ENCODE peak calls at places on chromosomes 16 and 17, in seven cellular contexts. One of them, this sample, is unnamed.

GRCh38 chr17:12290207-12290606 is 269.5 kb downstream of the MAP2K4 start:
- DNase-seq in trophoblast cell: no peak
- DNase-seq in H1: no peak
- DNase-seq in IMR-90: no peak
- DNase-seq in mesendoderm: no peak
- DNase-seq in H9: no peak
- DNase-seq in mesenchymal stem cell: no peak
- DNase-seq in this sample: no peak

GRCh38 chr16:12674096-12674495 is 129.6 kb downstream of the CPPED1 start:
- DNase-seq in mesenchymal stem cell: peak
- DNase-seq in mesendoderm: no peak
- DNase-seq in trophoblast cell: no peak
- DNase-seq in IMR-90: peak
- DNase-seq in H1: no peak
- DNase-seq in H9: no peak
- DNase-seq in this sample: no peak

GRCh38 chr17:41547378-41547841 is 19.3 kb upstream of the KRT19 start:
- DNase-seq in mesenchymal stem cell: no peak
- DNase-seq in trophoblast cell: no peak
- DNase-seq in IMR-90: no peak
- DNase-seq in H1: no peak
- DNase-seq in mesendoderm: no peak
- DNase-seq in H9: no peak
- DNase-seq in this sample: no peak

GRCh38 chr17:19706791-19707727 is 9.3 kb downstream of the SLC47A2 start:
- DNase-seq in H9: peak
- DNase-seq in trophoblast cell: no peak
- DNase-seq in IMR-90: no peak
- DNase-seq in H1: no peak
- DNase-seq in mesenchymal stem cell: no peak
- DNase-seq in mesendoderm: no peak
- DNase-seq in this sample: no peak

GRCh38 chr16:88528902-88529318 is 41.3 kb upstream of the ZC3H18 start:
- DNase-seq in trophoblast cell: no peak
- DNase-seq in H9: no peak
- DNase-seq in IMR-90: no peak
- DNase-seq in mesendoderm: no peak
- DNase-seq in mesenchymal stem cell: no peak
- DNase-seq in H1: no peak
- DNase-seq in this sample: no peak

GRCh38 chr16:27817038-27817437 is 246.5 kb downstream of the GSG1L start:
- DNase-seq in mesendoderm: no peak
- DNase-seq in IMR-90: no peak
- DNase-seq in mesenchymal stem cell: no peak
- DNase-seq in H1: no peak
- DNase-seq in trophoblast cell: no peak
- DNase-seq in H9: no peak
- DNase-seq in this sample: no peak

GRCh38 chr17:73131993-73132595 is 32.7 kb upstream of the SSTR2 start:
- DNase-seq in H9: no peak
- DNase-seq in H1: no peak
- DNase-seq in mesenchymal stem cell: no peak
- DNase-seq in trophoblast cell: no peak
- DNase-seq in IMR-90: no peak
- DNase-seq in mesendoderm: no peak
- DNase-seq in this sample: no peak

GRCh38 chr17:17822189-17822978 is 14.4 kb downstream of the SREBF1 start:
- DNase-seq in mesenchymal stem cell: peak
- DNase-seq in IMR-90: peak
- DNase-seq in H1: no peak
- DNase-seq in H9: no peak
- DNase-seq in trophoblast cell: no peak
- DNase-seq in mesendoderm: no peak
- DNase-seq in this sample: no peak

GRCh38 chr17:49755681-49756283 is 8.1 kb downstream of the FAM117A start:
- DNase-seq in H1: no peak
- DNase-seq in mesendoderm: no peak
- DNase-seq in IMR-90: no peak
- DNase-seq in trophoblast cell: no peak
- DNase-seq in mesenchymal stem cell: no peak
- DNase-seq in H9: no peak
- DNase-seq in this sample: no peak

GRCh38 chr16:495127-495748 is 32.3 kb upstream of the CAPN15 start:
- DNase-seq in mesenchymal stem cell: peak
- DNase-seq in H1: peak
- DNase-seq in mesendoderm: peak
- DNase-seq in trophoblast cell: peak
- DNase-seq in H9: peak
- DNase-seq in IMR-90: peak
- DNase-seq in this sample: no peak

GRCh38 chr17:70313450-70313849 is 144.1 kb downstream of the KCNJ2 start:
- DNase-seq in mesenchymal stem cell: no peak
- DNase-seq in mesendoderm: no peak
- DNase-seq in H1: no peak
- DNase-seq in IMR-90: peak
- DNase-seq in trophoblast cell: no peak
- DNase-seq in H9: no peak
- DNase-seq in this sample: no peak

GRCh38 chr16:74825941-74826340 is 51.3 kb upstream of the FA2H start:
- DNase-seq in H9: no peak
- DNase-seq in IMR-90: no peak
- DNase-seq in mesenchymal stem cell: no peak
- DNase-seq in H1: no peak
- DNase-seq in trophoblast cell: no peak
- DNase-seq in mesendoderm: no peak
- DNase-seq in this sample: no peak

GRCh38 chr17:50904522-50905459 is 38.6 kb upstream of the TOB1 start:
- DNase-seq in mesendoderm: no peak
- DNase-seq in mesenchymal stem cell: no peak
- DNase-seq in H9: no peak
- DNase-seq in trophoblast cell: no peak
- DNase-seq in IMR-90: no peak
- DNase-seq in H1: no peak
- DNase-seq in this sample: no peak

GRCh38 chr16:50438041-50438437 is 69.3 kb upstream of the BRD7 start:
- DNase-seq in mesendoderm: no peak
- DNase-seq in mesenchymal stem cell: no peak
- DNase-seq in trophoblast cell: no peak
- DNase-seq in IMR-90: no peak
- DNase-seq in H9: no peak
- DNase-seq in H1: no peak
- DNase-seq in this sample: no peak

GRCh38 chr16:68246671-68247070 is 1.5 kb downstream of the PLA2G15 start:
- DNase-seq in mesendoderm: no peak
- DNase-seq in H9: no peak
- DNase-seq in mesenchymal stem cell: no peak
- DNase-seq in H1: no peak
- DNase-seq in IMR-90: no peak
- DNase-seq in trophoblast cell: no peak
- DNase-seq in this sample: no peak

GRCh38 chr17:38569701-38570512 is 35.8 kb downstream of the SRCIN1 start:
- DNase-seq in H1: no peak
- DNase-seq in H9: no peak
- DNase-seq in mesendoderm: no peak
- DNase-seq in IMR-90: no peak
- DNase-seq in mesenchymal stem cell: no peak
- DNase-seq in trophoblast cell: no peak
- DNase-seq in this sample: no peak

GRCh38 chr16:89139907-89140361 is 31.6 kb upstream of the CDH15 start:
- DNase-seq in mesenchymal stem cell: no peak
- DNase-seq in H9: no peak
- DNase-seq in IMR-90: no peak
- DNase-seq in trophoblast cell: no peak
- DNase-seq in mesendoderm: no peak
- DNase-seq in H1: no peak
- DNase-seq in this sample: no peak

GRCh38 chr16:54340531-54340930 is 53.9 kb upstream of the IRX3 start:
- DNase-seq in IMR-90: no peak
- DNase-seq in H9: no peak
- DNase-seq in H1: no peak
- DNase-seq in trophoblast cell: no peak
- DNase-seq in mesenchymal stem cell: no peak
- DNase-seq in mesendoderm: no peak
- DNase-seq in this sample: no peak

GRCh38 chr17:37025847-37026533 is 77.2 kb downstream of the AATF start:
- DNase-seq in H9: no peak
- DNase-seq in IMR-90: no peak
- DNase-seq in H1: no peak
- DNase-seq in mesenchymal stem cell: no peak
- DNase-seq in mesendoderm: no peak
- DNase-seq in trophoblast cell: no peak
- DNase-seq in this sample: no peak

GRCh38 chr16:15879255-15879804 is 9.1 kb downstream of the CEP20 start:
- DNase-seq in mesendoderm: no peak
- DNase-seq in H9: no peak
- DNase-seq in trophoblast cell: no peak
- DNase-seq in mesenchymal stem cell: peak
- DNase-seq in H1: no peak
- DNase-seq in IMR-90: peak
- DNase-seq in this sample: no peak

GRCh38 chr16:66551362-66551761 is 1.0 kb upstream of the CKLF start:
- DNase-seq in trophoblast cell: no peak
- DNase-seq in IMR-90: peak
- DNase-seq in mesenchymal stem cell: peak
- DNase-seq in H1: no peak
- DNase-seq in H9: peak
- DNase-seq in mesendoderm: peak
- DNase-seq in this sample: no peak

GRCh38 chr17:52227926-52228325 is 69.4 kb upstream of the CA10 start:
- DNase-seq in H9: no peak
- DNase-seq in trophoblast cell: no peak
- DNase-seq in mesenchymal stem cell: no peak
- DNase-seq in IMR-90: no peak
- DNase-seq in mesendoderm: no peak
- DNase-seq in H1: no peak
- DNase-seq in this sample: no peak
- H3K23ac ChIP-seq in H9: no peak
- H3K23ac ChIP-seq in trophoblast cell: no peak
- H3K23ac ChIP-seq in mesenchymal stem cell: no peak
- H3K23ac ChIP-seq in IMR-90: no peak
- H3K23ac ChIP-seq in mesendoderm: no peak
- H3K23ac ChIP-seq in H1: no peak
- H3K23ac ChIP-seq in this sample: no peak

GRCh38 chr16:29996773-29997250 is 771 bp downstream of the INO80E start:
- DNase-seq in H9: no peak
- DNase-seq in trophoblast cell: no peak
- DNase-seq in mesenchymal stem cell: no peak
- DNase-seq in H1: no peak
- DNase-seq in mesendoderm: peak
- DNase-seq in IMR-90: no peak
- DNase-seq in this sample: no peak
- H3K23ac ChIP-seq in H9: no peak
- H3K23ac ChIP-seq in trophoblast cell: no peak
- H3K23ac ChIP-seq in mesenchymal stem cell: no peak
- H3K23ac ChIP-seq in H1: no peak
- H3K23ac ChIP-seq in mesendoderm: no peak
- H3K23ac ChIP-seq in IMR-90: peak
- H3K23ac ChIP-seq in this sample: no peak

GRCh38 chr17:58583486-58583885 is 69.0 kb upstream of the MTMR4 start:
- DNase-seq in H1: no peak
- DNase-seq in trophoblast cell: no peak
- DNase-seq in mesendoderm: no peak
- DNase-seq in mesenchymal stem cell: no peak
- DNase-seq in H9: no peak
- DNase-seq in IMR-90: no peak
- DNase-seq in this sample: no peak
- H3K23ac ChIP-seq in H1: no peak
- H3K23ac ChIP-seq in trophoblast cell: no peak
- H3K23ac ChIP-seq in mesendoderm: no peak
- H3K23ac ChIP-seq in mesenchymal stem cell: no peak
- H3K23ac ChIP-seq in H9: no peak
- H3K23ac ChIP-seq in IMR-90: no peak
- H3K23ac ChIP-seq in this sample: no peak

DNA sequence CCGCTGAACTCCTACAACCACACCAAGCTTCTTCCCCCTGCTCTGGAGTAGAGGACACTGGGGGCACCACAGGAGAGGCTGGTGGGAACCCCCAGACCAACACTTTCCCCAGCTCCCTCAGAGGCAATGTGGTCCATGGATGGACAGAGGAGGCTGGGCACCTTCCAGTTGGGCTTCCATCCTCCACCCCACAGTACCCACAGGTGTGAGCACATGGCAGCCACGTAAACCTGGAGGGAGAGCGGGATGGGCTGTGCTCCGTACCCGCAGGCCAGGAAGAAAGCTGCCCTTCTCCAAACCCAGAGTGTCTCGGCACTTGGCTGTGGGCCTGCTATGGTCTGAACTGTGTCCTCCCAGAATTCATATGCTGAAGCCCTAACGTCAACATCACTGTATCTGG is 1.7 kb downstream of the SGSH start:
- DNase-seq in mesenchymal stem cell: no peak
- DNase-seq in H9: no peak
- DNase-seq in trophoblast cell: no peak
- DNase-seq in mesendoderm: no peak
- DNase-seq in H1: no peak
- DNase-seq in IMR-90: no peak
- DNase-seq in this sample: no peak
- H3K23ac ChIP-seq in mesenchymal stem cell: no peak
- H3K23ac ChIP-seq in H9: no peak
- H3K23ac ChIP-seq in trophoblast cell: no peak
- H3K23ac ChIP-seq in mesendoderm: peak
- H3K23ac ChIP-seq in H1: no peak
- H3K23ac ChIP-seq in IMR-90: no peak
- H3K23ac ChIP-seq in this sample: peak

DNA sequence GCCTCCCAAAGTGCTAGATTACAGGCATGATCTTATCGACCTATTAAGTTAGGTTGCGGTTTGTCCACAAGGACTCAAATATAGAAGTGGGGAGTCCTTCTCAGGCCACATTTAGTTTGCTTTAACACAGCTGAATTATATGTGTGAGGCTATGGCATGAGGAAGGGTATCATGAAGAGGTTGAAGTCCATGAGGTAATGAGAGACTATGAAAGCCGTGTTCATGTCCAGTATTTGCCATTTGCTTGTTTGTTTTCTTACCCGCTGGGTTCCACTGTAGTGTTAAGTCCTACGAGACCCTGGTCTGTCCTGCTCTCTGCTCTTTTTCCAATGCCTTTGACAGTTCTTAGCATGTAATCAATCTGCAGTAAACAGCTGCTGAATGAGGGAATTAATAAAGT is 1072.4 kb upstream of the EEF2KMT start:
- DNase-seq in trophoblast cell: no peak
- DNase-seq in H9: no peak
- DNase-seq in H1: no peak
- DNase-seq in IMR-90: no peak
- DNase-seq in mesenchymal stem cell: no peak
- DNase-seq in mesendoderm: no peak
- DNase-seq in this sample: no peak
- H3K23ac ChIP-seq in trophoblast cell: no peak
- H3K23ac ChIP-seq in H9: no peak
- H3K23ac ChIP-seq in H1: no peak
- H3K23ac ChIP-seq in IMR-90: no peak
- H3K23ac ChIP-seq in mesenchymal stem cell: no peak
- H3K23ac ChIP-seq in mesendoderm: no peak
- H3K23ac ChIP-seq in this sample: no peak